ENCODE peak calls at places on chromosomes 16 and 17, in nine cellular contexts. One of them, this sample, is unnamed.

GRCh38 chr17:15999974-16000827 is 577 bp downstream of the TTC19 start:
- DNase-seq in K562: no peak
- DNase-seq in sigmoid colon: peak; percentile 75
- DNase-seq in right lobe of liver: no peak
- DNase-seq in HCT116: no peak
- DNase-seq in suprapubic skin: no peak
- DNase-seq in uterus: peak; percentile 47
- DNase-seq in spleen: no peak
- DNase-seq in transverse colon: no peak
- DNase-seq in this sample: peak; percentile 31

GRCh38 chr17:78316867-78317816 is 42.7 kb downstream of the SOCS3 start:
- DNase-seq in K562: peak; percentile 72
- DNase-seq in sigmoid colon: no peak
- DNase-seq in right lobe of liver: peak; percentile 64
- DNase-seq in HCT116: no peak
- DNase-seq in suprapubic skin: no peak
- DNase-seq in uterus: no peak
- DNase-seq in spleen: no peak
- DNase-seq in transverse colon: peak; percentile 84
- DNase-seq in this sample: no peak

GRCh38 chr16:31355701-31356100 is 725 bp downstream of the ITGAX start:
- DNase-seq in K562: no peak
- DNase-seq in sigmoid colon: no peak
- DNase-seq in right lobe of liver: no peak
- DNase-seq in HCT116: no peak
- DNase-seq in suprapubic skin: peak; percentile 69
- DNase-seq in uterus: no peak
- DNase-seq in spleen: peak; percentile 78
- DNase-seq in transverse colon: no peak
- DNase-seq in this sample: no peak

GRCh38 chr16:68642436-68643064 is 2.6 kb upstream of the CDH3 start:
- DNase-seq in K562: no peak
- DNase-seq in sigmoid colon: no peak
- DNase-seq in right lobe of liver: peak; percentile 28
- DNase-seq in HCT116: no peak
- DNase-seq in suprapubic skin: no peak
- DNase-seq in uterus: peak; percentile 42
- DNase-seq in spleen: no peak
- DNase-seq in transverse colon: no peak
- DNase-seq in this sample: no peak

GRCh38 chr16:89319883-89320716 is 102.6 kb downstream of the ZNF778 start:
- DNase-seq in K562: peak; percentile 74
- DNase-seq in sigmoid colon: peak; percentile 77
- DNase-seq in right lobe of liver: peak; percentile 79
- DNase-seq in HCT116: no peak
- DNase-seq in suprapubic skin: no peak
- DNase-seq in uterus: peak; percentile 54
- DNase-seq in spleen: peak; percentile 79
- DNase-seq in transverse colon: peak; percentile 38
- DNase-seq in this sample: peak; percentile 70

GRCh38 chr17:10842658-10843057 is 4.8 kb upstream of the PIRT start:
- DNase-seq in K562: no peak
- DNase-seq in sigmoid colon: no peak
- DNase-seq in right lobe of liver: no peak
- DNase-seq in HCT116: no peak
- DNase-seq in suprapubic skin: no peak
- DNase-seq in uterus: no peak
- DNase-seq in spleen: no peak
- DNase-seq in transverse colon: no peak
- DNase-seq in this sample: no peak

GRCh38 chr17:3447625-3448024 is 14.0 kb upstream of the OR1E2 start:
- DNase-seq in K562: no peak
- DNase-seq in sigmoid colon: no peak
- DNase-seq in right lobe of liver: no peak
- DNase-seq in HCT116: peak; percentile 34
- DNase-seq in suprapubic skin: no peak
- DNase-seq in uterus: no peak
- DNase-seq in spleen: no peak
- DNase-seq in transverse colon: no peak
- DNase-seq in this sample: no peak

GRCh38 chr17:76280650-76281049 is 15.5 kb downstream of the UBALD2 start:
- DNase-seq in K562: no peak
- DNase-seq in sigmoid colon: no peak
- DNase-seq in right lobe of liver: no peak
- DNase-seq in HCT116: no peak
- DNase-seq in suprapubic skin: no peak
- DNase-seq in uterus: no peak
- DNase-seq in spleen: no peak
- DNase-seq in transverse colon: no peak
- DNase-seq in this sample: no peak

GRCh38 chr17:3887394-3887793 is 5.5 kb downstream of the CAMKK1 start:
- DNase-seq in K562: no peak
- DNase-seq in sigmoid colon: no peak
- DNase-seq in right lobe of liver: no peak
- DNase-seq in HCT116: no peak
- DNase-seq in suprapubic skin: no peak
- DNase-seq in uterus: no peak
- DNase-seq in spleen: no peak
- DNase-seq in transverse colon: no peak
- DNase-seq in this sample: no peak

GRCh38 chr17:48129981-48130380 is 22.4 kb downstream of the SNX11 start:
- DNase-seq in K562: no peak
- DNase-seq in sigmoid colon: no peak
- DNase-seq in right lobe of liver: no peak
- DNase-seq in HCT116: no peak
- DNase-seq in suprapubic skin: no peak
- DNase-seq in uterus: no peak
- DNase-seq in spleen: no peak
- DNase-seq in transverse colon: no peak
- DNase-seq in this sample: no peak

GRCh38 chr16:67928561-67929364 is 2.9 kb downstream of the CTRL start:
- DNase-seq in K562: peak; percentile 79
- DNase-seq in sigmoid colon: peak; percentile 84
- DNase-seq in right lobe of liver: peak; percentile 76
- DNase-seq in HCT116: peak; percentile 24
- DNase-seq in suprapubic skin: no peak
- DNase-seq in uterus: peak; percentile 69
- DNase-seq in spleen: peak; percentile 92
- DNase-seq in transverse colon: peak; percentile 75
- DNase-seq in this sample: peak; percentile 53

GRCh38 chr17:7217113-7217987 is 2.3 kb downstream of the DLG4 start:
- DNase-seq in K562: peak; percentile 45
- DNase-seq in sigmoid colon: peak; percentile 91
- DNase-seq in right lobe of liver: peak; percentile 34
- DNase-seq in HCT116: no peak
- DNase-seq in suprapubic skin: no peak
- DNase-seq in uterus: peak; percentile 68
- DNase-seq in spleen: no peak
- DNase-seq in transverse colon: peak; percentile 63
- DNase-seq in this sample: peak; percentile 67

GRCh38 chr17:17352836-17353624 is 49.9 kb downstream of the NT5M start:
- DNase-seq in K562: no peak
- DNase-seq in sigmoid colon: no peak
- DNase-seq in right lobe of liver: no peak
- DNase-seq in HCT116: no peak
- DNase-seq in suprapubic skin: peak; percentile 71
- DNase-seq in uterus: peak; percentile 7
- DNase-seq in spleen: peak; percentile 52
- DNase-seq in transverse colon: no peak
- DNase-seq in this sample: no peak

GRCh38 chr17:2410951-2411350 is 10.1 kb upstream of the MNT start:
- DNase-seq in K562: no peak
- DNase-seq in sigmoid colon: peak; percentile 55
- DNase-seq in right lobe of liver: no peak
- DNase-seq in HCT116: no peak
- DNase-seq in suprapubic skin: peak; percentile 63
- DNase-seq in uterus: no peak
- DNase-seq in spleen: no peak
- DNase-seq in transverse colon: no peak
- DNase-seq in this sample: no peak

GRCh38 chr17:68709995-68710780 is 109.0 kb upstream of the FAM20A start:
- DNase-seq in K562: no peak
- DNase-seq in sigmoid colon: no peak
- DNase-seq in right lobe of liver: no peak
- DNase-seq in HCT116: no peak
- DNase-seq in suprapubic skin: no peak
- DNase-seq in uterus: no peak
- DNase-seq in spleen: no peak
- DNase-seq in transverse colon: no peak
- DNase-seq in this sample: no peak

GRCh38 chr17:17034496-17035066 is 7.7 kb upstream of the MPRIP start:
- DNase-seq in K562: no peak
- DNase-seq in sigmoid colon: no peak
- DNase-seq in right lobe of liver: no peak
- DNase-seq in HCT116: no peak
- DNase-seq in suprapubic skin: no peak
- DNase-seq in uterus: no peak
- DNase-seq in spleen: no peak
- DNase-seq in transverse colon: no peak
- DNase-seq in this sample: no peak

GRCh38 chr16:66847533-66848057 is 3.4 kb downstream of the CA7 start:
- DNase-seq in K562: no peak
- DNase-seq in sigmoid colon: no peak
- DNase-seq in right lobe of liver: no peak
- DNase-seq in HCT116: no peak
- DNase-seq in suprapubic skin: no peak
- DNase-seq in uterus: no peak
- DNase-seq in spleen: no peak
- DNase-seq in transverse colon: no peak
- DNase-seq in this sample: no peak

GRCh38 chr17:74454197-74455024 is 12.0 kb upstream of the CD300A start:
- DNase-seq in K562: no peak
- DNase-seq in sigmoid colon: peak; percentile 95
- DNase-seq in right lobe of liver: peak; percentile 96
- DNase-seq in HCT116: peak; percentile 66
- DNase-seq in suprapubic skin: peak; percentile 95
- DNase-seq in uterus: peak; percentile 92
- DNase-seq in spleen: peak; percentile 96
- DNase-seq in transverse colon: peak; percentile 94
- DNase-seq in this sample: no peak

GRCh38 chr17:59380474-59380873 is 49.0 kb downstream of the YPEL2 start:
- DNase-seq in K562: no peak
- DNase-seq in sigmoid colon: peak; percentile 24
- DNase-seq in right lobe of liver: no peak
- DNase-seq in HCT116: no peak
- DNase-seq in suprapubic skin: no peak
- DNase-seq in uterus: no peak
- DNase-seq in spleen: no peak
- DNase-seq in transverse colon: no peak
- DNase-seq in this sample: no peak

GRCh38 chr17:82390860-82391435 is 19.4 kb downstream of the UTS2R start:
- DNase-seq in K562: no peak
- DNase-seq in sigmoid colon: no peak
- DNase-seq in right lobe of liver: no peak
- DNase-seq in HCT116: no peak
- DNase-seq in suprapubic skin: no peak
- DNase-seq in uterus: no peak
- DNase-seq in spleen: no peak
- DNase-seq in transverse colon: no peak
- DNase-seq in this sample: no peak
- TF ChIP-seq POLR2A in K562: no peak
- TF ChIP-seq POLR2A in sigmoid colon: no peak
- TF ChIP-seq POLR2A in right lobe of liver: no peak
- TF ChIP-seq POLR2A in HCT116: no peak
- TF ChIP-seq POLR2A in suprapubic skin: no peak
- TF ChIP-seq POLR2A in uterus: no peak
- TF ChIP-seq POLR2A in spleen: no peak
- TF ChIP-seq POLR2A in transverse colon: no peak
- TF ChIP-seq POLR2A in this sample: no peak

DNA sequence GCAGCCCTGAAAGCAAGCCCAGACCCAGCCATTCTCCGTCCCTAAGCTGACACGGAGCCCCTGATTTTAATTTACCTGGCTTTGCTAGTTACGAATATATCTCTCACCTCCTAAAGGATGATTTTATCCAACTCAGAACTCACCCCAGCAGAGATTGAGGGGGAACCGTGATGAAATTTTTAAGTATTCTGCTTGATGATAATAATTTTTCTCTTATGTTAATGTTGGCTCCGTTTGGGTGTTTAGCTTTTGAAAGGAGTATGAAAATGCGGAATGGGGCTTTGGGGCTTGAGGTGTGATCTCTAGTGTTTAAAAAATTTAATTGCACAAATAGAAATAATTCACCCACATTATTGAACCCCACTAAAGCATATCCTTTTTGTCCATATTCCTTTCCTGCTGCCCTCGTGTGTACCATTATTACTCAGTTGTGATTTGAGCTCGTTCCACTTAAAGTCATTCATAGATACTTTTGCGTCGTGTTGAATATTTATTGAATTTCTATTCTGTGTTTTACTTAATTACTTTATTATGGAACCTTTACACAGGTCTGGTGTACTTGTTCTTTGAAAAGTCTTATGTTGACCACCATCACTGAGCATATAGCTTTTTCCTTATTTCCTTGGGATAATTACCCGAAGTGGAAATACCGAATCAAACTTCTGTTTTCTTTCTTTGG is 775 bp downstream of the PRPSAP2 start:
- DNase-seq in K562: no peak
- DNase-seq in sigmoid colon: no peak
- DNase-seq in right lobe of liver: no peak
- DNase-seq in HCT116: no peak
- DNase-seq in suprapubic skin: no peak
- DNase-seq in uterus: no peak
- DNase-seq in spleen: no peak
- DNase-seq in transverse colon: no peak
- DNase-seq in this sample: no peak
- TF ChIP-seq POLR2A in K562: no peak
- TF ChIP-seq POLR2A in sigmoid colon: no peak
- TF ChIP-seq POLR2A in right lobe of liver: no peak
- TF ChIP-seq POLR2A in HCT116: no peak
- TF ChIP-seq POLR2A in suprapubic skin: no peak
- TF ChIP-seq POLR2A in uterus: no peak
- TF ChIP-seq POLR2A in spleen: no peak
- TF ChIP-seq POLR2A in transverse colon: no peak
- TF ChIP-seq POLR2A in this sample: no peak

DNA sequence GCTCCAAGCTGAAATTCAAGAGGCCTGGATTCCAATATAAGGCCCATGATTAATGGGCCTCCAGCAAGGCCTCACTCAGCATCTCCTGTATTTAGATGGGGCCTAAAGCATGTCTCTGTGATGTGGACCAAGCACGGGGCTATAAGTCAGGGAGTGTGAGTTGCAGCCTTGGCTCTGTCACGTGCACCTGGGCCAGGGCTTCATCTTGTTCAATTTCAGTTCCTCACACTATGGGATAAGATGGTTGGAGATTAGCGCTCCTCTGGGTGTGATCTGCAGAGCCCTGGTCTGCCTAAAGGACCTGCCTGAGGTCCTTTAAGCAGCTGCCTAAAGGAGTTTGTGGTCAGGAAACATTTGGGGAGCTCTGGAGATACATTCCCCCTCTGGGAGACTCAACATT is 25.2 kb downstream of the KLHL36 start:
- DNase-seq in K562: no peak
- DNase-seq in sigmoid colon: no peak
- DNase-seq in right lobe of liver: no peak
- DNase-seq in HCT116: no peak
- DNase-seq in suprapubic skin: no peak
- DNase-seq in uterus: no peak
- DNase-seq in spleen: no peak
- DNase-seq in transverse colon: no peak
- DNase-seq in this sample: no peak
- TF ChIP-seq POLR2A in K562: no peak
- TF ChIP-seq POLR2A in sigmoid colon: no peak
- TF ChIP-seq POLR2A in right lobe of liver: no peak
- TF ChIP-seq POLR2A in HCT116: no peak
- TF ChIP-seq POLR2A in suprapubic skin: no peak
- TF ChIP-seq POLR2A in uterus: no peak
- TF ChIP-seq POLR2A in spleen: no peak
- TF ChIP-seq POLR2A in transverse colon: no peak
- TF ChIP-seq POLR2A in this sample: no peak

GRCh38 chr16:71626018-71626857 is at the start of gene MARVELD3:
- DNase-seq in K562: peak; percentile 62
- DNase-seq in sigmoid colon: no peak
- DNase-seq in right lobe of liver: peak; percentile 80
- DNase-seq in HCT116: peak; percentile 76
- DNase-seq in suprapubic skin: no peak
- DNase-seq in uterus: no peak
- DNase-seq in spleen: peak; percentile 72
- DNase-seq in transverse colon: peak; percentile 94
- DNase-seq in this sample: no peak
- TF ChIP-seq POLR2A in K562: no peak
- TF ChIP-seq POLR2A in sigmoid colon: no peak
- TF ChIP-seq POLR2A in right lobe of liver: peak; percentile 27
- TF ChIP-seq POLR2A in HCT116: no peak
- TF ChIP-seq POLR2A in suprapubic skin: no peak
- TF ChIP-seq POLR2A in uterus: no peak
- TF ChIP-seq POLR2A in spleen: no peak
- TF ChIP-seq POLR2A in transverse colon: peak; percentile 84
- TF ChIP-seq POLR2A in this sample: no peak

This sample was measured in H54.